ENCODE peak calls at places on chromosome 15, in six cellular contexts. N is SK-N-SH, Y is H1, D is stomach, O is transverse colon, L is suprapubic skin. U is an unnamed sample.

GRCh38 chr15:66882251-66883020 is 180.4 kb downstream of the SMAD6 start:
- DNase-seq in N (no peak), Y (peak; percentile 43), D (no peak), O (no peak), L (no peak), U (no peak)

GRCh38 chr15:85380860-85381535 is 595 bp downstream of the AKAP13 start:
- DNase-seq in N (peak; percentile 88), Y (peak; percentile 67), D (peak; percentile 50), O (peak; percentile 66), L (no peak), U (no peak)

GRCh38 chr15:66092053-66092976 is 161.2 kb downstream of the MEGF11 start:
- DNase-seq in N (no peak), Y (no peak), D (no peak), O (no peak), L (no peak), U (no peak)

GRCh38 chr15:92810418-92811138 is 89.5 kb upstream of the CHD2 start:
- DNase-seq in N (no peak), Y (no peak), D (no peak), O (peak; percentile 76), L (peak; percentile 81), U (peak; percentile 85)

GRCh38 chr15:61227269-61228024 is 1.7 kb downstream of the RORA start:
- DNase-seq in N (peak; percentile 76), Y (no peak), D (no peak), O (no peak), L (no peak), U (no peak)

GRCh38 chr15:56886450-56886856 is 32.0 kb upstream of the TCF12 start:
- DNase-seq in N (no peak), Y (no peak), D (no peak), O (no peak), L (no peak), U (no peak)

GRCh38 chr15:85555875-85556617 is 175.6 kb downstream of the AKAP13 start:
- DNase-seq in N (no peak), Y (no peak), D (no peak), O (no peak), L (no peak), U (no peak)

GRCh38 chr15:74200871-74201419 is 1.6 kb downstream of the STRA6 start:
- DNase-seq in N (peak; percentile 56), Y (no peak), D (no peak), O (no peak), L (no peak), U (peak; percentile 60)

GRCh38 chr15:71220828-71221227 is 105.6 kb downstream of the THSD4 start:
- DNase-seq in N (no peak), Y (no peak), D (no peak), O (no peak), L (no peak), U (no peak)

GRCh38 chr15:71203573-71204444 is 88.5 kb downstream of the THSD4 start:
- DNase-seq in N (no peak), Y (peak; percentile 77), D (no peak), O (no peak), L (no peak), U (no peak)

GRCh38 chr15:36130641-36131310 is 448.6 kb upstream of the CDIN1 start:
- DNase-seq in N (no peak), Y (no peak), D (no peak), O (no peak), L (no peak), U (no peak)

GRCh38 chr15:64501396-64501716 is 41.0 kb downstream of the ZNF609 start:
- DNase-seq in N (no peak), Y (no peak), D (no peak), O (no peak), L (no peak), U (no peak)

GRCh38 chr15:64503640-64504039 is 43.3 kb downstream of the ZNF609 start:
- DNase-seq in N (no peak), Y (no peak), D (no peak), O (no peak), L (no peak), U (no peak)

GRCh38 chr15:64502537-64502936 is 42.2 kb downstream of the ZNF609 start:
- DNase-seq in N (no peak), Y (no peak), D (no peak), O (no peak), L (no peak), U (no peak)

GRCh38 chr15:64500695-64501395 is 40.5 kb downstream of the ZNF609 start:
- DNase-seq in N (peak; percentile 46), Y (no peak), D (no peak), O (no peak), L (no peak), U (no peak)

GRCh38 chr15:64503197-64503596 is 42.8 kb downstream of the ZNF609 start:
- DNase-seq in N (no peak), Y (no peak), D (no peak), O (no peak), L (no peak), U (no peak)
- TF ChIP-seq EP300 in N (no peak), Y (no peak), D (no peak), O (no peak), L (no peak), U (no peak)

GRCh38 chr15:99252326-99252725 is 1.0 kb downstream of the LRRC28 start:
- DNase-seq in N (no peak), Y (no peak), D (no peak), O (no peak), L (no peak), U (no peak)

GRCh38 chr15:99251436-99251821 is at the start of gene LRRC28:
- DNase-seq in N (no peak), Y (no peak), D (no peak), O (no peak), L (no peak), U (no peak)

GRCh38 chr15:99250001-99250400 is 620 bp upstream of the TTC23 start:
- DNase-seq in N (no peak), Y (no peak), D (no peak), O (no peak), L (no peak), U (no peak)

GRCh38 chr15:99250494-99251435 is 516 bp upstream of the LRRC28 start:
- DNase-seq in N (peak; percentile 98), Y (peak; percentile 97), D (peak; percentile 99), O (peak; percentile 99), L (peak; percentile 98), U (peak; percentile 99)

GRCh38 chr15:99253381-99254090 is 2.3 kb downstream of the LRRC28 start:
- DNase-seq in N (peak; percentile 31), Y (no peak), D (no peak), O (no peak), L (no peak), U (no peak)
- TF ChIP-seq CTCF in N (peak; percentile 30), Y (no peak), D (no peak), O (no peak), L (no peak), U (no peak)

GRCh38 chr15:72375846-72376581 is at the start of gene HEXA:
- DNase-seq in N (peak; percentile 99), Y (peak; percentile 100), D (peak; percentile 98), O (peak; percentile 97), L (peak; percentile 98), U (peak; percentile 98)
- TF ChIP-seq EP300 in N (no peak), Y (no peak), D (peak; percentile 45), O (peak; percentile 75), L (no peak), U (peak; percentile 74)

GRCh38 chr15:48855501-48856440 is 22.2 kb upstream of the EID1 start:
- DNase-seq in N (no peak), Y (no peak), D (no peak), O (peak; percentile 40), L (no peak), U (no peak)
- TF ChIP-seq CTCF in N (peak; percentile 66), Y (no peak), D (peak; percentile 29), O (peak; percentile 60), L (peak; percentile 14), U (no peak)

GRCh38 chr15:75696303-75696657 is 16.4 kb downstream of the CSPG4 start:
- DNase-seq in N (no peak), Y (no peak), D (no peak), O (no peak), L (no peak), U (peak; percentile 56)
- TF ChIP-seq EP300 in N (no peak), Y (no peak), D (peak; percentile 78), O (no peak), L (no peak), U (peak; percentile 95)

DNA sequence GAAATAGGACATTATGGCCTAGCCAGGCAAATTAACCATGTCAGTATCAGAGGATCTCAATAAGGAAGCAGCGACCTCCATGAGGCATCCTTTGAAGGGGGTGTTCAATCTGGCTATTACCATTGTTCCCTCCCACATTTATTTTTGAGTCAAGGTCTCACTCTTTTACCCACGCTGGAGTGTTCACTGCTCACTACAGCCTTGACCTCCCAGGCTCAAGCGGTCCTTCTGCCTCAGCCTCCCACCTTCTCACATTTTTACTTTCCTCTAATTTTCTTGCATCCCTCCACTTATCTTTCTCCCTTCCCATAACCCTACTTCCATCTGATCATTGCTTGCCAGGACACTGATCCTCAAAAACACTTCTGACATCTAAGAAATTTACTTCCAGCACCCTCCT is 654.0 kb upstream of the NR2F2 start:
- DNase-seq in N (no peak), Y (no peak), D (no peak), O (no peak), L (no peak), U (no peak)
- TF ChIP-seq CTCF in N (no peak), Y (no peak), D (no peak), O (no peak), L (no peak), U (no peak)

GRCh38 chr15:26697913-26698312 is 75.0 kb downstream of the GABRB3 start:
- DNase-seq in N (no peak), Y (no peak), D (no peak), O (no peak), L (no peak), U (no peak)
- TF ChIP-seq EP300 in N (no peak), Y (no peak), D (no peak), O (no peak), L (no peak), U (no peak)

DNA sequence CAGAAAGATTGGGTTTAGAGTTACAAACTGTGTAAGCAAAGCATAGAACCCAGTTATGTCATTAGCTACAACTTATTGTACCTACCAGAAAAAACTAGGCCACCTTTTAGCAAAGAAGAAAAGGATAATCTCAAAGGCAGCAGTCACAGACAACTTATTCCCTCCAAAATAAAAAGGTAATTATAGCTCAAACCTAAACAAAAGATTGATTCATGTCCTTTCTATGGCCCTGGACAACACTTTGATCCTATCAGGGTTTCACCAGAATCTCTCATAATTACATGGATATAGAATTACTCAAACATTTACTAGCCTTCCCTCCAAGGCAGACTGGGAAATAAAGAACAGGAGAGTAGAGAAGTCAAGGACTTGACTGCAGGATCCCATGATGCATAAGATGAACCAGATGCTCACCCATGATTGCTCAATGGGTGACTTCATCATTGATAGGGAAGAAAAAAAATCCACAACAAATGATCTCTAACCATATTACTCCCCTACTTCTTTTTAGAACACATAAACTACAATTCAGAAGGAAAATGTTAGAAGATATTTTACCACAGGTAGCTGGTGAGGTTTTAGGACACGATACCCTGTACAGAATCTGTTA is 17.4 kb downstream of the DET1 start:
- DNase-seq in N (no peak), Y (no peak), D (no peak), O (no peak), L (no peak), U (no peak)
- TF ChIP-seq CTCF in N (no peak), Y (no peak), D (no peak), O (no peak), L (no peak), U (no peak)

U was measured in tibial nerve.